ENCODE peak calls at places on chromosomes 7 and 10, in six cellular contexts. Z is aorta, D is esophagus squamous epithelium, I is GM23338, B is lower lobe of right lung, G is bronchial epithelial cell. C is an unnamed sample.

GRCh38 chr7:4733936-4734528 is 41.4 kb upstream of the AP5Z1 start:
- DNase-seq in D (no peak), I (no peak), G (no peak), Z (no peak), B (no peak), C (no peak)

GRCh38 chr7:128425851-128426250 is 16.1 kb upstream of the IMPDH1 start:
- DNase-seq in I (peak), B (peak), Z (peak), D (no peak), G (peak), C (peak)

GRCh38 chr10:78577673-78578072 is 491.1 kb upstream of the ZMIZ1 start:
- DNase-seq in D (no peak), I (no peak), B (no peak), Z (no peak), G (no peak), C (no peak)

GRCh38 chr10:104406715-104407517 is 53.3 kb downstream of the CFAP58 start:
- DNase-seq in B (no peak), D (no peak), G (peak), Z (no peak), I (peak), C (no peak)

GRCh38 chr7:109964780-109965179 is 1126.1 kb upstream of the LRRN3 start:
- DNase-seq in B (no peak), I (no peak), G (peak), D (no peak), Z (no peak), C (no peak)

GRCh38 chr10:72274213-72274729 is 547 bp downstream of the DDIT4 start:
- DNase-seq in D (no peak), B (peak), G (no peak), I (peak), Z (peak), C (no peak)

GRCh38 chr7:2199956-2200583 is 32.7 kb downstream of the MAD1L1 start:
- DNase-seq in B (no peak), I (no peak), G (no peak), Z (no peak), D (no peak), C (no peak)

GRCh38 chr7:20581956-20582355 is 33.5 kb upstream of the ABCB5 start:
- DNase-seq in D (no peak), G (no peak), Z (no peak), B (no peak), I (no peak), C (no peak)

GRCh38 chr10:78900715-78901430 is 167.9 kb upstream of the ZMIZ1 start:
- DNase-seq in B (no peak), D (no peak), I (no peak), Z (no peak), G (no peak), C (no peak)

GRCh38 chr10:71715860-71716259 is 3.7 kb downstream of the C10orf105 start:
- DNase-seq in D (no peak), G (no peak), B (no peak), Z (no peak), I (no peak), C (no peak)

GRCh38 chr10:80442879-80443278 is 11.2 kb upstream of the TSPAN14 start:
- DNase-seq in B (no peak), Z (peak), G (no peak), D (no peak), I (no peak), C (no peak)

GRCh38 chr10:64518456-64518855 is 997.3 kb downstream of the REEP3 start:
- DNase-seq in Z (no peak), G (no peak), I (no peak), B (no peak), D (no peak), C (no peak)

GRCh38 chr10:26832960-26833359 is 27.8 kb downstream of the ABI1 start:
- DNase-seq in I (peak), B (no peak), D (no peak), Z (no peak), G (no peak), C (no peak)

GRCh38 chr10:4840151-4840550 is 14.1 kb downstream of the AKR1E2 start:
- DNase-seq in G (no peak), I (no peak), B (no peak), D (no peak), Z (no peak), C (no peak)

GRCh38 chr7:12322287-12322902 is 81.3 kb downstream of the VWDE start:
- DNase-seq in Z (no peak), D (no peak), I (peak), B (no peak), G (peak), C (no peak)

GRCh38 chr10:10605551-10606081 is 412.1 kb upstream of the CELF2 start:
- DNase-seq in B (no peak), Z (no peak), D (no peak), I (no peak), G (peak), C (no peak)

GRCh38 chr10:11678074-11678793 is 63.9 kb upstream of the ECHDC3 start:
- DNase-seq in B (peak), D (no peak), I (no peak), Z (no peak), G (peak), C (no peak)

GRCh38 chr7:42907316-42907715 is 4.6 kb downstream of the C7orf25 start:
- DNase-seq in Z (no peak), I (no peak), B (no peak), G (no peak), D (no peak), C (no peak)

GRCh38 chr7:143257501-143257900 is 5.7 kb upstream of the GSTK1 start:
- DNase-seq in G (no peak), B (no peak), D (no peak), I (no peak), Z (no peak), C (no peak)

GRCh38 chr7:28479507-28479947 is 67.2 kb downstream of the CREB5 start:
- DNase-seq in G (no peak), Z (no peak), B (no peak), D (no peak), I (no peak), C (no peak)

GRCh38 chr7:82443801-82444219 is 233 bp upstream of the CACNA2D1 start:
- DNase-seq in Z (peak), B (peak), G (peak), I (peak), D (no peak), C (no peak)

GRCh38 chr7:143285454-143285756 is 647 bp downstream of the TMEM139 start:
- DNase-seq in G (peak), I (peak), Z (no peak), B (peak), D (no peak), C (no peak)

DNA sequence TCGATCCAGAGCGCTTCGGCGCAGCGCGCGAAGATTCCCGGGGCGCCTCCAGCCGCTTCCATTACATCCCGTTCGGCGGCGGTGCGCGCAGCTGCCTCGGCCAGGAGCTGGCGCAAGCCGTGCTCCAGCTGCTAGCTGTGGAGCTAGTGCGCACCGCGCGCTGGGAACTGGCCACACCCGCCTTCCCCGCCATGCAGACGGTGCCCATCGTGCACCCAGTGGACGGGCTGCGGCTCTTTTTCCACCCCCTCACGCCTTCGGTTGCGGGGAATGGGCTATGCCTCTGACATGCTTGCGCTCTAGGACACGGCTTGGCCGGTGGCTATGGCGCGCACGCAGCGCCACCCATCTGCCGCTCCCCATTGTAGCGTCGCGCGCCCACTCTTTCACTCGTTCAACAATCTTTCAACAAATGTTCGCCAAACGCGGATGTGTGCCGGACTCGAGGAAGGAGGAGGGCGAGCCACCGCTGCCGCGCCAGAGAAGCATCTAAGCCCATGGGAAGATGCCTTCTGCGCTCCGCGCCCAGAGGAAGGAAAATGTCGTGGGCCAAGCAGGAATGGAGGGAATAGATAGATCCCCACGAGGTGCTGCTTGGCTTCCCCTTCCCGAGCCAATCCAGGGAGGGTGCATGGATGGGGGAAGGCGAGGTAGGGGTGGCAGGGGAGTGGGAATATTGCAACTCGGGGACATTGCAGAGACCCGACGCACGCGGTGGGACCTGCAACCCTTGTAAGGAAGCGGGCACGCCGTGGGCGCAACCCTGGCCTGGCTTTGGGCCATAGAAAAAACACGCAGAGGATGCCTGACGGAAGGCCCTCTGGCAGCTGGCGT is 5.1 kb upstream of the CYP26A1 start:
- DNase-seq in B (no peak), G (no peak), I (peak), D (no peak), Z (no peak), C (no peak)
- H3K4me3 ChIP-seq in B (no peak), G (no peak), I (peak), D (peak), Z (no peak), C (no peak)

DNA sequence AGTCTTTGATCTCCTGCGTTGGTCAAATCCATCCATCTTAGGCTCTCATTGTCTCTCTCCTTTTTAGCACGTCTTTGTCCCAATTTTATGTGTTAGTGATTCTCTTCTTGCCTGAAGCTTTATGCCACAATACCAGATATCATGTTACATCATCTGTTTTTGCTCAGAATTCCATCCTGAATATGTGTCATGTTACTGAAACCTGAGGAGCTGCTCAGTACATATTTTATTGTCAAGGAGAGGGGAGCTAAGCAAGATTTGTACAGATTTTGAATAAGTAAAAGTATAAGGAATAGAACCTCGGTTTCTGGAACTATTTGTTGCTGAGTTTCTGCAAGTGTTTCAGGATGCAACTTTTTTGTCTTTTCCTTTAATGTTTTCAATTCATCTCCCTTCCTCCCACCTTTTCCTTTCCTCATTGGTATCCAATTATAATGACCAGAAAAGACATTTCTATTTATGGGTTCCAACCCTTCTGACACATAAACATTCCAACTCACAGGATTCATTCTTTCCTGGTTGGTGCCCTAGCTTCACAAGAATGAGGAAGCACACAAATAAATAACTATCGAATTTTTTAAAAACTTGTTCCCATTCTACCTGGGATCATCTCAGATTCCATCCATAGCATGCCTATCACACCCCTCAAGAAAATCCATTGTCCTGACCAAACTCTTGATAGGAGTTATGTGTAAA is 291.8 kb downstream of the CRPPA start:
- DNase-seq in Z (no peak), I (no peak), D (no peak), B (no peak), G (peak), C (no peak)
- H3K4me3 ChIP-seq in Z (no peak), I (no peak), D (no peak), B (no peak), G (no peak), C (no peak)

GRCh38 chr7:69962856-69963149 is 364.5 kb downstream of the AUTS2 start:
- DNase-seq in Z (no peak), B (no peak), D (no peak), I (no peak), G (no peak), C (no peak)
- H3K4me3 ChIP-seq in Z (no peak), B (no peak), D (no peak), I (no peak), G (no peak), C (no peak)

GRCh38 chr10:44960482-44961230 is 1.1 kb downstream of the RASSF4 start:
- DNase-seq in I (no peak), G (no peak), D (no peak), B (no peak), Z (no peak), C (no peak)
- H3K4me3 ChIP-seq in I (peak), G (no peak), D (peak), B (peak), Z (peak), C (no peak)

GRCh38 chr10:14211617-14212016 is 119.1 kb downstream of the FRMD4A start:
- DNase-seq in G (no peak), D (no peak), I (no peak), Z (no peak), B (no peak), C (no peak)

GRCh38 chr10:14205246-14205645 is 125.5 kb downstream of the FRMD4A start:
- DNase-seq in G (no peak), Z (no peak), I (no peak), B (no peak), D (no peak), C (no peak)

GRCh38 chr10:14208231-14208630 is 122.5 kb downstream of the FRMD4A start:
- DNase-seq in B (no peak), I (no peak), Z (no peak), D (no peak), G (no peak), C (no peak)
- H3K4me3 ChIP-seq in B (no peak), I (no peak), Z (no peak), D (no peak), G (no peak), C (no peak)

DNA sequence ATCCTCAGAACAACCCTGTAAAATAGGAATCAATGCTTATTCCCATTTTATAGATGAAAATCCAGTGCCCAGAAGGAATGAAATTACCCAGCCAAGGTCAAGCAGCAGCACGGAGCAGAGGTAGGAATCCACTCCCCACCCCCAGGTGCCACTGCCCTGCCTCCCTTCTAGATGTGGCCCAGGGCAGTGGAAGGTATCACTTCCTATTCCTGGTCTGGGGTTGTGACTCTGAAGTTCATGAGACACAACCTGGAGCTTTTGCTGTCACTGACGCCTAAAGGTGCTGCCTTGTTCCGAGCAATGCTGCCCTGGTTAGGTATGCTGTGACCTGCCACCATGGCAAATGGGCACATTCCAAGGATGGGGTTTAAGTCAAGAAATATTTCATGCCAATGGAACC is 53.6 kb downstream of the PIK3AP1 start:
- DNase-seq in Z (no peak), D (no peak), B (no peak), G (no peak), I (no peak), C (no peak)
- H3K4me3 ChIP-seq in Z (no peak), D (no peak), B (no peak), G (no peak), I (no peak), C (no peak)

DNA sequence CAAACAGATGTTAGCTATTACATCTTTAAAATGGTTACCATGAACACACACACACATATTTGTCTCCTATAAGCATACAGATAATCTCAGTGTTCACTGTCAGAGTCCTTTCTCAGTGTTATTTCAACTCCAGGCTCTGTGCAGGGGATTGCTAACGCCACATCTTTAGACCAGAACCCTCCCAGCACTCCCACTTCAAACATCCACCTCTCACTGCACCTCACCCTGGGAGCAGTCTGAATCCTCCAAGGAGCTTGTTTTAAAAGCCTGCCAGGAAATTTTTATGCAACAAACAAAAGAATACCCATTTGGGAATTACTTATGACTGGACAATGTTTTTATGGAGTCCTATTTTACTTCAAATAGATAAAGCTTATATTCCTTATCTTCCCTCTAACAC is 107.4 kb downstream of the PARD3 start:
- DNase-seq in D (no peak), Z (no peak), G (no peak), B (no peak), I (no peak), C (no peak)
- H3K4me3 ChIP-seq in D (no peak), Z (no peak), G (no peak), B (no peak), I (no peak), C (no peak)

DNA sequence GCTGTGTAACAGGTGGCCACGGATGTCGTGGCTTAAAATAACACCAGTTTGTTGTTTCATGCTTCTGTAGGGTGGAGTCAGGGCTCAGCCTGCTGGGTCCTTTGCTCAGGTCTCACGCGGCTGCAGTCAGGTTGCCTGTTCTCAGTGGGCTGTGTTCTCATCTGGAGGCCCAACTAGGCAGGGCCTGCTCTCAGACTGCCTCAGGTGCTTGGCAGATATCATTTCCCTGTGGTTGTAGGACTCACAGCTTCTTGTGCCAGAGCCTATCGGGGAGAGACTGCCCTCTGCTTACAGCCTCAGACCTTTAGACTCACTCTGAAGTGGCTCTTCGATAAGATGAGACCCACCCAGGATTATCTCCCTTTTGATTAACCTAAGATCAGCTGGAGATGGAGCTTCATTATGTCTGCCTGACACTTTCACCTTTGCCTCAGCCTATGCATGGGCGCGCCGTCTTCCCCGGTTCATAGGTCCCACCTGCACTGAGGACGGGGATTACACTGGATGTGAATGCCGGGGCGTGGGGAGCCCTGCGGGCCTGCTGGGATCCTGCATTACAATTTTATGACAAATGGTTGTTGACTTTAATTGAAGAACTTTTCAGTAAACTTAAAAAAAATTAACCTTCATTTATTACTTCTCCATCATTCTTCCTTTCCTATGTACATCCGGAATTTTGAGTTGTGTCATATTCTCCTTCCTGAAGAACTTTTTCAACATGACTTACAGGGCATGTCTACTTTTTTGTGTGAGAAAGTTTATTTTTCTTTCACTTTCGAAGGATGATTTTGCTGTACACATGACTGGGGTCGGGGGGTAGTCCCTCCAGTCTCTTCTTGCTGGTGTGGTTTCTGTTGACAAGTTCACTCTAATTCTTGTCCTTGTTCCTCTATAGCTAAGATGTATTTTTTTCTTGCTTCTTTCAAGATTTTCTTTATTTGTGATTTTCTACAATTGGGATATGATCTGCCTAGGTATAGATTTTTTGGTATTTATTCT is 55.5 kb downstream of the INPP5A start:
- DNase-seq in B (no peak), D (no peak), Z (peak), G (no peak), I (no peak), C (no peak)
- H3K4me3 ChIP-seq in B (no peak), D (no peak), Z (no peak), G (no peak), I (no peak), C (no peak)

C was measured in effector memory CD4-positive, alpha-beta T cell.